ENCODE peak calls at places on chromosomes 3 and 15, in five cellular contexts. One of them, this sample, is unnamed.

GRCh38 chr15:77118787-77119410 is 48.0 kb upstream of the TSPAN3 start:
- DNase-seq in GDM1: peak
- DNase-seq in choroid plexus epithelial cell: peak
- DNase-seq in HTR-8/SVneo: peak
- DNase-seq in activated CD8-positive, alpha-beta memory T cell treated with anti-CD3 and anti-CD28 coated beads for 48 hours: no peak
- DNase-seq in this sample: peak

GRCh38 chr3:65836047-65836446 is 202.7 kb downstream of the MAGI1 start:
- DNase-seq in GDM1: no peak
- DNase-seq in choroid plexus epithelial cell: peak
- DNase-seq in HTR-8/SVneo: no peak
- DNase-seq in activated CD8-positive, alpha-beta memory T cell treated with anti-CD3 and anti-CD28 coated beads for 48 hours: no peak
- DNase-seq in this sample: peak

GRCh38 chr3:123375014-123375940 is 73.6 kb downstream of the ADCY5 start:
- DNase-seq in GDM1: no peak
- DNase-seq in choroid plexus epithelial cell: peak
- DNase-seq in HTR-8/SVneo: no peak
- DNase-seq in activated CD8-positive, alpha-beta memory T cell treated with anti-CD3 and anti-CD28 coated beads for 48 hours: no peak
- DNase-seq in this sample: no peak

GRCh38 chr15:64016257-64016656 is 30.0 kb downstream of the DAPK2 start:
- DNase-seq in GDM1: no peak
- DNase-seq in choroid plexus epithelial cell: no peak
- DNase-seq in HTR-8/SVneo: no peak
- DNase-seq in activated CD8-positive, alpha-beta memory T cell treated with anti-CD3 and anti-CD28 coated beads for 48 hours: no peak
- DNase-seq in this sample: no peak

GRCh38 chr3:171155122-171155700 is 128.7 kb upstream of the SLC2A2 start:
- DNase-seq in GDM1: no peak
- DNase-seq in choroid plexus epithelial cell: no peak
- DNase-seq in HTR-8/SVneo: no peak
- DNase-seq in activated CD8-positive, alpha-beta memory T cell treated with anti-CD3 and anti-CD28 coated beads for 48 hours: no peak
- DNase-seq in this sample: peak

GRCh38 chr3:123352134-123352554 is 96.7 kb downstream of the ADCY5 start:
- DNase-seq in GDM1: no peak
- DNase-seq in choroid plexus epithelial cell: no peak
- DNase-seq in HTR-8/SVneo: no peak
- DNase-seq in activated CD8-positive, alpha-beta memory T cell treated with anti-CD3 and anti-CD28 coated beads for 48 hours: no peak
- DNase-seq in this sample: peak

GRCh38 chr3:42043116-42043796 is 47.9 kb upstream of the TRAK1 start:
- DNase-seq in GDM1: no peak
- DNase-seq in choroid plexus epithelial cell: peak
- DNase-seq in HTR-8/SVneo: no peak
- DNase-seq in activated CD8-positive, alpha-beta memory T cell treated with anti-CD3 and anti-CD28 coated beads for 48 hours: no peak
- DNase-seq in this sample: peak

GRCh38 chr3:43400162-43400561 is 113.8 kb downstream of the SNRK start:
- DNase-seq in GDM1: no peak
- DNase-seq in choroid plexus epithelial cell: peak
- DNase-seq in HTR-8/SVneo: no peak
- DNase-seq in activated CD8-positive, alpha-beta memory T cell treated with anti-CD3 and anti-CD28 coated beads for 48 hours: no peak
- DNase-seq in this sample: no peak

GRCh38 chr3:18423401-18424212 is 1.5 kb downstream of the SATB1 start:
- DNase-seq in GDM1: peak
- DNase-seq in choroid plexus epithelial cell: peak
- DNase-seq in HTR-8/SVneo: no peak
- DNase-seq in activated CD8-positive, alpha-beta memory T cell treated with anti-CD3 and anti-CD28 coated beads for 48 hours: no peak
- DNase-seq in this sample: peak

GRCh38 chr15:62653122-62653521 is 389.4 kb upstream of the TPM1 start:
- DNase-seq in GDM1: peak
- DNase-seq in choroid plexus epithelial cell: no peak
- DNase-seq in HTR-8/SVneo: no peak
- DNase-seq in activated CD8-positive, alpha-beta memory T cell treated with anti-CD3 and anti-CD28 coated beads for 48 hours: no peak
- DNase-seq in this sample: no peak

GRCh38 chr3:12139111-12139511 is 19.6 kb downstream of the TIMP4 start:
- DNase-seq in GDM1: no peak
- DNase-seq in choroid plexus epithelial cell: peak
- DNase-seq in HTR-8/SVneo: peak
- DNase-seq in activated CD8-positive, alpha-beta memory T cell treated with anti-CD3 and anti-CD28 coated beads for 48 hours: peak
- DNase-seq in this sample: peak

GRCh38 chr3:17111556-17111955 is 226.8 kb downstream of the PLCL2 start:
- DNase-seq in GDM1: no peak
- DNase-seq in choroid plexus epithelial cell: peak
- DNase-seq in HTR-8/SVneo: no peak
- DNase-seq in activated CD8-positive, alpha-beta memory T cell treated with anti-CD3 and anti-CD28 coated beads for 48 hours: no peak
- DNase-seq in this sample: no peak

GRCh38 chr15:80834402-80834801 is 55.2 kb downstream of the CEMIP start:
- DNase-seq in GDM1: no peak
- DNase-seq in choroid plexus epithelial cell: no peak
- DNase-seq in HTR-8/SVneo: no peak
- DNase-seq in activated CD8-positive, alpha-beta memory T cell treated with anti-CD3 and anti-CD28 coated beads for 48 hours: no peak
- DNase-seq in this sample: no peak

This sample was measured in kidney tubule cell.